ENCODE peak calls at places on chromosomes 12 and 14, in four cellular contexts. R is CD8-positive, alpha-beta T cell; G is tibial artery; F is adipocyte. P is an unnamed sample. For H3K4me1 and H3K9me3, the result is how much of the 10 kb centered on the place peaks cover.

GRCh38 chr14:66105819-66106218 is 380.4 kb upstream of the CCDC196 start:
- DNase-seq in R (no peak), G (no peak), F (peak), P (no peak)

GRCh38 chr14:55386037-55386798 is 25.4 kb downstream of the ATG14 start:
- DNase-seq in R (no peak), G (no peak), F (no peak), P (no peak)

GRCh38 chr12:11650697-11651281 is 1.3 kb downstream of the ETV6 start:
- DNase-seq in R (no peak), G (no peak), F (peak), P (no peak)

GRCh38 chr12:51662728-51663154 is 71.7 kb downstream of the SCN8A start:
- DNase-seq in R (no peak), G (no peak), F (no peak), P (no peak)

GRCh38 chr12:87038098-87038497 is 781.9 kb upstream of the MGAT4C start:
- DNase-seq in R (no peak), G (no peak), F (no peak), P (no peak)

GRCh38 chr12:55718020-55718419 is 2.2 kb upstream of the RDH5 start:
- DNase-seq in R (no peak), G (no peak), F (no peak), P (no peak)

GRCh38 chr14:98877065-98877464 is 394.9 kb downstream of the BCL11B start:
- DNase-seq in R (no peak), G (no peak), F (no peak), P (no peak)

GRCh38 chr12:106429636-106430035 is 72.1 kb downstream of the POLR3B start:
- DNase-seq in R (no peak), G (no peak), F (peak), P (no peak)

GRCh38 chr12:118064608-118065007 is 3.6 kb upstream of the WSB2 start:
- DNase-seq in R (no peak), G (no peak), F (no peak), P (no peak)

GRCh38 chr12:622420-622819 is 40.8 kb downstream of the NINJ2 start:
- DNase-seq in R (no peak), G (no peak), F (no peak), P (no peak)

GRCh38 chr12:14567311-14568195 is at the start of gene PLBD1:
- DNase-seq in R (peak), G (peak), F (peak), P (peak)

GRCh38 chr12:40342010-40342409 is 117.2 kb downstream of the LRRK2 start:
- DNase-seq in R (no peak), G (no peak), F (no peak), P (no peak)

GRCh38 chr12:40336573-40337199 is 111.9 kb downstream of the LRRK2 start:
- DNase-seq in R (no peak), G (no peak), F (peak), P (no peak)

DNA sequence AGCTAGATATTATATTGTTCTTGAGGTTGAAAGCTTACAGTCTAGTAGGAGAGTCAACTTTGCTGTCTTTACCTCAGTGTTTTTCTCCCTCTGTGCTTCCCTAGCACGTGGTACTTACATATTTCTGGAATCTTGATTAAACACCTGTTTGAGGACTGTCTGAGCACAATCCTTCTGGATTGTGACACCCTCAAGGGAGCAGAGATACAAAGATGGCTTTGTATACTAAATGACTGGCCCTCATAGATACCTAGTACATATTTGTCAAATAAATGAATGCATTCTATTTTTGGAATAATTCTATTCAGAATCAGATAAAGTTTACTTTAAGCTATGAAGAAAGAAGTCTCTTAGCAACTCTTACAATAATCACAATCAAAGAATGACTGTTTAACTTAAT is 113.3 kb downstream of the LRRK2 start:
- DNase-seq in R (no peak), G (no peak), F (no peak), P (no peak)
- H3K4me1 ChIP-seq in R (under half), G (under half), F (under half), P (under half)

GRCh38 chr14:20620798-20621478 is 20.6 kb downstream of the OR6S1 start:
- DNase-seq in R (no peak), G (no peak), F (no peak), P (peak)
- H3K9me3 ChIP-seq in R (under half), G (under half), F (under half), P (under half)

DNA sequence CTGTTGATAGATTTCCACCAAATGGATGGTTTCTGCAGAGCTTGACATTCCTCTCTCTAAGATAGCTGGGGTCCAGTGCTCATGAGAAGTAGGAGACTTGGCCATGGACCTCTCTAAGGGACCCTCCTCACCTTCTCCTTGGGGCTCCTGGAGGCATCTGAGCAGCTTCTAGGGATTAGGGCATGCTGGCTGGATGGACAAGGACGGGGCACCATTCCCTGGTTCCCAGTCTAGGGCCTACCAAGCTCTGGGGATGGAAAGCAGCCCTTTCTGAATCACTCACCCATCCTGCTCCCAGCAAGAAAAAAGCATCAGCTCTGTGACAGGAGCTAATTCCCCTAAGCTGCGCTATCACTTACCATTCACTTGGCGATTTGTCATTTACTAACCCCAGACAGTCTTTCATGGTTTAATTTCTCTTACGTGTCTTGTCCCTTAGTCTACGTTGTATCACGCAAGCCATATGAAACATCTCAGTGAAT is 39.5 kb downstream of the VWF start:
- DNase-seq in R (no peak), G (peak), F (no peak), P (no peak)
- H3K4me1 ChIP-seq in R (under half), G (under half), F (under half), P (under half)

DNA sequence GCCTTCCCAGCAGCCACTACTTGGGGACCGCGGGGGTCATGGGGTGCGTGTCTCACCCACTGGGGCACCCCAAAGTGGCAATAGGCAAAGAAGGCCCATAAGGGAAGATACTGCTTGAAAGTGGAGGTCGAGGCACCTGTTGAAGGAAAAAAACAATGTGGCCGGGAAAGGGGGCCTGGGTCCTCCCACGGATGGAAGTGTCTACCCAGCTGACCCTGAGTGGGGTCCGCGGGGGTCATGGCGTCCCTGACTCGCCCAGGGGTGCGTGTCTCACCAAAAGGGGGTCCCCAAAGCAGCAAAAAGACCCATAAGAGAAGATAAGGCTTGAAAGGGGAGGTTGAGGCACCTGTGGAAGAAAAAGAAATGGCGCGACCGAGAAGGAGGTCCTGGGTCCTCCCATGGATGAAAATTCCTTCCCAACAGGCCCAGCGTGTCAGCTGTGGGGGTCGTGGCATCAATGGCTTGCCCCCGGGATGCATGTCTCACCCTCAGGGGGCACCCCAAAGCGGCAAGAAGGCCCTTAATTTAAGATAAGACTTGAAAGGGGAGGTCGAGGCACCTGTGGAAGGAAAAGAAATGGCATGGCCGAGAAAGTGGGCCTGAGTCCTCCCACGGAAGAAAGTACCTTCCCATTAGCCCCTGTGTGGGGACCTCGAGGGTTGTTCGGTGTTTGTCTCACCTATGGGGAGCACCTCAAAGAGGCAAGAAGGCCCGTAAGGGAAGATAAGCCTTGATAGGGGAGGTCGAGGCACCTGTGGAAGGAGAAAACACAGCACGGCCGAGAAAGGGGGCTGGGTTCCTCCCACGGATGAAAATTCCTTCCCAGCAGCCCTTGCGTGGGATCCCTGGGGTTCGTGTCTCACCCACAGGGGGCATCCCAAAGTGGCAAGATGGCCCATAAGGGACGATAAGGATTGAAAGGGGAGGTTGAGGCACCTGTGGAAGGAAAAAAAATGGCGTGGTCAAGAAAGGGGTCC is 266.0 kb downstream of the ALG10 start:
- DNase-seq in R (no peak), G (no peak), F (no peak), P (no peak)
- H3K9me3 ChIP-seq in R (under half), G (under half), F (under half), P (under half)

DNA sequence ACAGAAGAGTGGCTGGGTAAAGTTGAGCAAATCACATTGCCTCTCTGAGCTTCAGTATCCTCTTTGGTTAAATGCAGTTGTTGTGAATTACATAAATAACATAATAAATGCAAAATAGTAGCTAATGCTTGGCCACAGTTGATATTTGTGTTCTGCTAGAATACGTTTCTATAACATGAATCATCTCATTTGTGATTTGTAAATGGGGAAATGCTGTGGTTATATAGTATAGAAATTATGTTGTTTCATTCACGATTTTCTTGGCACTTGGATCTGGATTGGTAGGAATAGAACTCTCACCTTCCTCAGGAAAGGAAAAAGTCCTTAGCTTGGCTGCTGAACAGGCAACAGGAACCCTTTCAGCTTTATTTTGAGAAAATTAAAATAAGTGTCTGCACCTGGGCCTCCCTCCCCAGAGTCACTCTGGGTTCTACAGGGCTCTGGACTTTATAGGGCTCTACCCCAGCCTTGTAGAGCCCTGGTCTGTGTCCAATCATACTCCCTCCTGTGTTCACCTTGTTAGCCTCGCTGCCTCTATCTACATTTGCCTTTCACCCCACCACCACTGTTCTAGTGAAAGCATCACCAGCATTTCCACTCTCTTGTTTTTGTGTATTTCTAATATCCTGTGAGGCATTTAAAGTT is 107.7 kb upstream of the BCAT1 start:
- DNase-seq in R (no peak), G (no peak), F (no peak), P (no peak)
- H3K4me1 ChIP-seq in R (under half), G (under half), F (under half), P (under half)

DNA sequence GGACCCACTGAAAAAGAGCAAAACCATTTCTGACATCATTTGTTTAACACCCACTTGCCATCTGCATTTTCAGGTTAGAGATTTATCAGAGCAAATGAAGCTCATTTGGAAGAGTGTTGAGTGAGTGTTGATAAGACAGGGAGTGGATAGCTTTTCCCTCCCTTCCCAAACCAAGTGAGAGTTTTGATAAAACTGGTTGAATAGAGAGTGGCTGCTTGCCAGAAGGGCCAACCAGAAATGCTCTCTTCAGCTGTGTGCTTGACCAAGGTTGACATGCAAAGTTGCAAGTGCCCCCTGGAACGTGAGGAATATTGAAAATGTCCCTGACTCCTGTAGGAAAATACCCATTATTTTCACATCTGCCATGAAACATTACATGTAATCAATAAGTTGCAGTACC is 1487.0 kb upstream of the FLRT2 start:
- DNase-seq in R (no peak), G (no peak), F (no peak), P (no peak)
- H3K9me3 ChIP-seq in R (under half), G (under half), F (under half), P (under half)

GRCh38 chr14:61420326-61420725 is 98.9 kb downstream of the PRKCH start:
- DNase-seq in R (no peak), G (no peak), F (peak), P (no peak)
- H3K4me1 ChIP-seq in R (half or more), G (under half), F (under half), P (under half)